ENCODE peak calls at places on chromosome 4, in eight cellular contexts. One of them, this sample, is unnamed.

GRCh38 chr4:102684605-102685052 is 76.1 kb downstream of the MANBA start:
- DNase-seq in stimulated activated CD8-positive, alpha-beta memory T cell treated with anti-CD3 and anti-CD28 coated beads, Interleukin-4, amount 100 ng/mL, for 24 hours: no peak
- DNase-seq in activated naive CD8-positive, alpha-beta T cell treated with anti-CD3 and anti-CD28 coated beads, Interleukin-2, amount 50 U/mL, for 24 hours: no peak
- DNase-seq in lower leg skin: no peak
- DNase-seq in omental fat pad: no peak
- DNase-seq in AG04449: peak
- DNase-seq in SK-N-SH: no peak
- DNase-seq in lower lobe of right lung: no peak
- DNase-seq in this sample: no peak

GRCh38 chr4:75598390-75598789 is 31.9 kb downstream of the CDKL2 start:
- DNase-seq in omental fat pad: no peak
- DNase-seq in stimulated activated CD8-positive, alpha-beta memory T cell treated with anti-CD3 and anti-CD28 coated beads, Interleukin-4, amount 100 ng/mL, for 24 hours: no peak
- DNase-seq in AG04449: no peak
- DNase-seq in lower leg skin: no peak
- DNase-seq in SK-N-SH: no peak
- DNase-seq in activated naive CD8-positive, alpha-beta T cell treated with anti-CD3 and anti-CD28 coated beads, Interleukin-2, amount 50 U/mL, for 24 hours: no peak
- DNase-seq in lower lobe of right lung: no peak
- DNase-seq in this sample: no peak

GRCh38 chr4:121989715-121990114 is 37.9 kb upstream of the TRPC3 start:
- DNase-seq in lower lobe of right lung: no peak
- DNase-seq in SK-N-SH: no peak
- DNase-seq in activated naive CD8-positive, alpha-beta T cell treated with anti-CD3 and anti-CD28 coated beads, Interleukin-2, amount 50 U/mL, for 24 hours: no peak
- DNase-seq in stimulated activated CD8-positive, alpha-beta memory T cell treated with anti-CD3 and anti-CD28 coated beads, Interleukin-4, amount 100 ng/mL, for 24 hours: no peak
- DNase-seq in AG04449: no peak
- DNase-seq in omental fat pad: no peak
- DNase-seq in lower leg skin: no peak
- DNase-seq in this sample: no peak

GRCh38 chr4:38266616-38267015 is 306.4 kb downstream of the PTTG2 start:
- DNase-seq in SK-N-SH: no peak
- DNase-seq in lower lobe of right lung: no peak
- DNase-seq in AG04449: no peak
- DNase-seq in lower leg skin: no peak
- DNase-seq in activated naive CD8-positive, alpha-beta T cell treated with anti-CD3 and anti-CD28 coated beads, Interleukin-2, amount 50 U/mL, for 24 hours: peak
- DNase-seq in stimulated activated CD8-positive, alpha-beta memory T cell treated with anti-CD3 and anti-CD28 coated beads, Interleukin-4, amount 100 ng/mL, for 24 hours: no peak
- DNase-seq in omental fat pad: no peak
- DNase-seq in this sample: no peak

GRCh38 chr4:15938182-15938581 is 358 bp downstream of the FGFBP1 start:
- DNase-seq in activated naive CD8-positive, alpha-beta T cell treated with anti-CD3 and anti-CD28 coated beads, Interleukin-2, amount 50 U/mL, for 24 hours: no peak
- DNase-seq in SK-N-SH: no peak
- DNase-seq in stimulated activated CD8-positive, alpha-beta memory T cell treated with anti-CD3 and anti-CD28 coated beads, Interleukin-4, amount 100 ng/mL, for 24 hours: no peak
- DNase-seq in lower lobe of right lung: peak
- DNase-seq in AG04449: no peak
- DNase-seq in lower leg skin: no peak
- DNase-seq in omental fat pad: no peak
- DNase-seq in this sample: no peak

GRCh38 chr4:174739576-174739975 is 89.5 kb downstream of the GLRA3 start:
- DNase-seq in stimulated activated CD8-positive, alpha-beta memory T cell treated with anti-CD3 and anti-CD28 coated beads, Interleukin-4, amount 100 ng/mL, for 24 hours: no peak
- DNase-seq in omental fat pad: no peak
- DNase-seq in lower lobe of right lung: no peak
- DNase-seq in AG04449: no peak
- DNase-seq in SK-N-SH: no peak
- DNase-seq in activated naive CD8-positive, alpha-beta T cell treated with anti-CD3 and anti-CD28 coated beads, Interleukin-2, amount 50 U/mL, for 24 hours: no peak
- DNase-seq in lower leg skin: no peak
- DNase-seq in this sample: no peak

GRCh38 chr4:47373174-47373573 is 90.3 kb downstream of the COMMD8 start:
- DNase-seq in stimulated activated CD8-positive, alpha-beta memory T cell treated with anti-CD3 and anti-CD28 coated beads, Interleukin-4, amount 100 ng/mL, for 24 hours: no peak
- DNase-seq in SK-N-SH: no peak
- DNase-seq in lower leg skin: no peak
- DNase-seq in AG04449: no peak
- DNase-seq in omental fat pad: no peak
- DNase-seq in activated naive CD8-positive, alpha-beta T cell treated with anti-CD3 and anti-CD28 coated beads, Interleukin-2, amount 50 U/mL, for 24 hours: no peak
- DNase-seq in lower lobe of right lung: no peak
- DNase-seq in this sample: no peak

GRCh38 chr4:119080721-119081541 is 54.7 kb upstream of the MYOZ2 start:
- DNase-seq in lower leg skin: no peak
- DNase-seq in activated naive CD8-positive, alpha-beta T cell treated with anti-CD3 and anti-CD28 coated beads, Interleukin-2, amount 50 U/mL, for 24 hours: no peak
- DNase-seq in omental fat pad: no peak
- DNase-seq in SK-N-SH: no peak
- DNase-seq in stimulated activated CD8-positive, alpha-beta memory T cell treated with anti-CD3 and anti-CD28 coated beads, Interleukin-4, amount 100 ng/mL, for 24 hours: no peak
- DNase-seq in lower lobe of right lung: no peak
- DNase-seq in AG04449: no peak
- DNase-seq in this sample: no peak

GRCh38 chr4:41106081-41106480 is 108.3 kb downstream of the APBB2 start:
- DNase-seq in omental fat pad: no peak
- DNase-seq in activated naive CD8-positive, alpha-beta T cell treated with anti-CD3 and anti-CD28 coated beads, Interleukin-2, amount 50 U/mL, for 24 hours: no peak
- DNase-seq in AG04449: no peak
- DNase-seq in stimulated activated CD8-positive, alpha-beta memory T cell treated with anti-CD3 and anti-CD28 coated beads, Interleukin-4, amount 100 ng/mL, for 24 hours: no peak
- DNase-seq in lower leg skin: no peak
- DNase-seq in lower lobe of right lung: no peak
- DNase-seq in SK-N-SH: no peak
- DNase-seq in this sample: no peak

GRCh38 chr4:155738548-155738947 is 20.3 kb upstream of the GUCY1B1 start:
- DNase-seq in omental fat pad: no peak
- DNase-seq in stimulated activated CD8-positive, alpha-beta memory T cell treated with anti-CD3 and anti-CD28 coated beads, Interleukin-4, amount 100 ng/mL, for 24 hours: no peak
- DNase-seq in SK-N-SH: no peak
- DNase-seq in activated naive CD8-positive, alpha-beta T cell treated with anti-CD3 and anti-CD28 coated beads, Interleukin-2, amount 50 U/mL, for 24 hours: no peak
- DNase-seq in lower lobe of right lung: no peak
- DNase-seq in AG04449: no peak
- DNase-seq in lower leg skin: no peak
- DNase-seq in this sample: no peak

GRCh38 chr4:2084316-2084715 is 25.2 kb downstream of the NAT8L start:
- DNase-seq in activated naive CD8-positive, alpha-beta T cell treated with anti-CD3 and anti-CD28 coated beads, Interleukin-2, amount 50 U/mL, for 24 hours: no peak
- DNase-seq in lower leg skin: peak
- DNase-seq in stimulated activated CD8-positive, alpha-beta memory T cell treated with anti-CD3 and anti-CD28 coated beads, Interleukin-4, amount 100 ng/mL, for 24 hours: no peak
- DNase-seq in omental fat pad: no peak
- DNase-seq in AG04449: no peak
- DNase-seq in lower lobe of right lung: no peak
- DNase-seq in SK-N-SH: no peak
- DNase-seq in this sample: no peak

GRCh38 chr4:186029731-186030421 is 39.1 kb upstream of the TLR3 start:
- DNase-seq in lower leg skin: peak
- DNase-seq in AG04449: peak
- DNase-seq in omental fat pad: no peak
- DNase-seq in lower lobe of right lung: peak
- DNase-seq in stimulated activated CD8-positive, alpha-beta memory T cell treated with anti-CD3 and anti-CD28 coated beads, Interleukin-4, amount 100 ng/mL, for 24 hours: no peak
- DNase-seq in activated naive CD8-positive, alpha-beta T cell treated with anti-CD3 and anti-CD28 coated beads, Interleukin-2, amount 50 U/mL, for 24 hours: no peak
- DNase-seq in SK-N-SH: peak
- DNase-seq in this sample: peak

GRCh38 chr4:3875466-3875865 is 109.3 kb downstream of the ADRA2C start:
- DNase-seq in SK-N-SH: no peak
- DNase-seq in omental fat pad: no peak
- DNase-seq in lower leg skin: peak
- DNase-seq in activated naive CD8-positive, alpha-beta T cell treated with anti-CD3 and anti-CD28 coated beads, Interleukin-2, amount 50 U/mL, for 24 hours: no peak
- DNase-seq in stimulated activated CD8-positive, alpha-beta memory T cell treated with anti-CD3 and anti-CD28 coated beads, Interleukin-4, amount 100 ng/mL, for 24 hours: no peak
- DNase-seq in AG04449: no peak
- DNase-seq in lower lobe of right lung: no peak
- DNase-seq in this sample: peak